ENCODE peak calls at places on chromosome 2, in four cellular contexts. Z is HCT116, V is A549, K is HepG2. W is an unnamed sample.
A peak's percentile ranks its signal among the peaks of the same experiment; 100 is the strongest.

GRCh38 chr2:33518929-33519328 is 42.5 kb downstream of the RASGRP3 start:
- DNase-seq in Z (no peak), K (no peak), V (peak; percentile 65), W (no peak)

GRCh38 chr2:15325296-15325695 is 235.8 kb downstream of the NBAS start:
- DNase-seq in V (no peak), K (no peak), Z (no peak), W (no peak)

GRCh38 chr2:147499785-147500184 is 345.0 kb upstream of the ACVR2A start:
- DNase-seq in Z (no peak), K (no peak), V (no peak), W (no peak)

GRCh38 chr2:26848336-26849055 is 564 bp downstream of the DPYSL5 start:
- DNase-seq in Z (no peak), V (peak; percentile 38), K (no peak), W (peak; percentile 79)

GRCh38 chr2:27247893-27248292 is 15.0 kb downstream of the SLC30A3 start:
- DNase-seq in K (no peak), Z (no peak), V (no peak), W (no peak)

GRCh38 chr2:216021768-216022167 is 8.4 kb upstream of the MREG start:
- DNase-seq in Z (no peak), V (no peak), K (peak; percentile 83), W (no peak)

GRCh38 chr2:21301871-21302433 is 178.2 kb downstream of the TDRD15 start:
- DNase-seq in K (no peak), Z (no peak), V (no peak), W (no peak)

GRCh38 chr2:29753676-29754444 is 167.5 kb downstream of the ALK start:
- DNase-seq in Z (no peak), K (no peak), V (no peak), W (no peak)

GRCh38 chr2:217666338-217666737 is 336.5 kb downstream of the TNS1 start:
- DNase-seq in Z (no peak), K (no peak), V (no peak), W (no peak)

GRCh38 chr2:166411473-166412230 is 35.9 kb upstream of the SCN9A start:
- DNase-seq in Z (peak; percentile 12), V (peak; percentile 50), K (no peak), W (no peak)

GRCh38 chr2:159801925-159802324 is 3.9 kb upstream of the CD302 start:
- DNase-seq in K (no peak), V (no peak), Z (no peak), W (no peak)

GRCh38 chr2:240818293-240818542 is 1.8 kb downstream of the KIF1A start:
- DNase-seq in V (no peak), K (no peak), Z (no peak), W (no peak)

GRCh38 chr2:238714038-238714528 is 133.8 kb upstream of the TWIST2 start:
- DNase-seq in V (no peak), K (no peak), Z (no peak), W (no peak)

GRCh38 chr2:236166781-236167296 is 1.3 kb downstream of the GBX2 start:
- DNase-seq in V (no peak), K (no peak), Z (no peak), W (peak; percentile 63)

GRCh38 chr2:233349005-233349998 is 5.0 kb upstream of the DGKD start:
- DNase-seq in V (no peak), Z (no peak), K (peak; percentile 62), W (no peak)

GRCh38 chr2:173451137-173451536 is 96.5 kb downstream of the CDCA7 start:
- DNase-seq in V (no peak), K (no peak), Z (no peak), W (no peak)

GRCh38 chr2:72779495-72779894 is 46.3 kb downstream of the EXOC6B start:
- DNase-seq in K (no peak), Z (no peak), V (no peak), W (no peak)

GRCh38 chr2:69086466-69086865 is 73.5 kb downstream of the ANTXR1 start:
- DNase-seq in V (no peak), Z (no peak), K (no peak), W (no peak)

GRCh38 chr2:95030496-95030895 is 5.0 kb downstream of the MAL start:
- DNase-seq in V (no peak), K (no peak), Z (no peak), W (no peak)

GRCh38 chr2:3307901-3308300 is 69.7 kb downstream of the EIPR1 start:
- DNase-seq in K (no peak), V (no peak), Z (no peak), W (no peak)

GRCh38 chr2:156465573-156465972 is 29.4 kb downstream of the GPD2 start:
- DNase-seq in Z (no peak), V (no peak), K (no peak), W (no peak)

GRCh38 chr2:240934701-240935100 is 28.6 kb downstream of the CROCC2 start:
- DNase-seq in Z (no peak), V (no peak), K (no peak), W (no peak)

DNA sequence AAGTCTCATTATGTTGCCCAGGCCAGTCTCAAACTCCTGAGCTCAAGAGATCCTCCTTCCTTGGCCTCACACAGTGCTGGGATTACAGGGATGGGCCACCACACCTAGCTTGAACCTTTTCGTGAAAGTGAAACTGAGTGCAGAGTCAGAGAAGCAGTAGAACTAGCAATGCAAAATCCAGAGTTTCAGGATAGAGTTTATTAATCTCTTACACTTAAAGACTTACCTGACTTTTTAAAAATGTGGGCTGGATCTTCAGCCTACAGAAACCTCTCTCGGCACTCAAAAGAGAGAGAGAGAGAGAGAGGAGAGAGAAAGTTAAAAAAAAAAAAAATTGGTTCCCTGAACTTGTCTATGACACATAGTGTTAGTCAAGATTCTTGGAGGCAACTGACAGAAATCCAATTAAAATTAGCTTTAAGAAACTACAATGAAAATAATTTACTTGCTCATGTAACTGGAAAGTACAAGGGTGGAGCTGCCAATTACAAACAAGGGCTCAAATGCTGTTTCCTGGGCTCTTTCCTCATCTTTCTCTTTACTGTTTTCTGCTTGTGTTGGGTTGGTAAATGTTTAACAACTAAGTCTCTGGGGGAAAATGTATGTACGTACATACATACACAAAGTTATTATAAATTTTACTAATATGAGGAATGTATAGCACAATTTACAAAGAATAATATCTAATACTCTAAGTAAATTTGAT is 98.1 kb upstream of the CERS6 start:
- DNase-seq in Z (no peak), V (no peak), K (no peak), W (no peak)
- TF ChIP-seq CEBPB in Z (no peak), V (no peak), K (no peak), W (no peak)

GRCh38 chr2:182715896-182716664 is at the start of gene DNAJC10:
- DNase-seq in K (peak; percentile 87), Z (peak; percentile 46), V (peak; percentile 89), W (peak; percentile 94)

GRCh38 chr2:182713611-182714010 is 2.4 kb upstream of the DNAJC10 start:
- DNase-seq in V (no peak), Z (no peak), K (no peak), W (no peak)

GRCh38 chr2:182716665-182716990 is 571 bp downstream of the DNAJC10 start:
- DNase-seq in Z (no peak), K (peak; percentile 11), V (no peak), W (no peak)

GRCh38 chr2:182717451-182718215 is 1.6 kb downstream of the DNAJC10 start:
- DNase-seq in K (no peak), Z (no peak), V (no peak), W (no peak)

GRCh38 chr2:182715121-182715895 is 749 bp upstream of the DNAJC10 start:
- DNase-seq in V (peak; percentile 39), Z (no peak), K (peak; percentile 42), W (no peak)
- TF ChIP-seq CEBPB in V (no peak), Z (no peak), K (no peak), W (no peak)

DNA sequence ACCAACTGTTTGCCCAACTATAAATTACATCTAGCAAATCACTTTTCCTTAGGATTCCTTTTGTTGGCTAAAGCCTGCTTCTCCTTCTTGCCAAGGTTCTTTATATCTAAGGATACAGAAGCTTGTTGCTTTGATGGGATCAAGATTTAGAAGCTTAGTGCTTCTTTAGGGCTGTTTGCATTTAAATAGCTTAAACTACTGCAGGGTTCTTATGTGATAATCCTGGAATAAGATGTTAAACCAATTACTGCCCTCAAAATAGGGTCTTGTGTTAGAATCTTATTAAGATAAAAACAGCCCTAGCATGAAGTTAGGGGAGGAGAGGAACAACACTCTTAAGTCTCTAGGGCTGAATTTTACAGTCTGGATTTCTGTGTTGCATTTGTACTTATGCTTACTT is 64.2 kb downstream of the KIF5C start:
- DNase-seq in V (no peak), Z (no peak), K (no peak), W (no peak)
- TF ChIP-seq CEBPB in V (no peak), Z (no peak), K (no peak), W (no peak)

GRCh38 chr2:202423139-202423538 is 47.0 kb downstream of the BMPR2 start:
- DNase-seq in Z (no peak), V (no peak), K (no peak), W (no peak)
- TF ChIP-seq CEBPB in Z (no peak), V (no peak), K (no peak), W (no peak)

GRCh38 chr2:234502919-234503285 is 6.0 kb upstream of the ARL4C start:
- DNase-seq in V (no peak), Z (no peak), K (no peak), W (no peak)

GRCh38 chr2:234497592-234498023 is 727 bp upstream of the ARL4C start:
- DNase-seq in V (no peak), Z (no peak), K (no peak), W (no peak)

GRCh38 chr2:234500394-234501006 is 3.6 kb upstream of the ARL4C start:
- DNase-seq in K (peak; percentile 66), V (peak; percentile 83), Z (peak; percentile 49), W (no peak)

GRCh38 chr2:234496835-234497591 is at the start of gene ARL4C:
- DNase-seq in V (peak; percentile 71), K (peak; percentile 37), Z (no peak), W (peak; percentile 72)

DNA sequence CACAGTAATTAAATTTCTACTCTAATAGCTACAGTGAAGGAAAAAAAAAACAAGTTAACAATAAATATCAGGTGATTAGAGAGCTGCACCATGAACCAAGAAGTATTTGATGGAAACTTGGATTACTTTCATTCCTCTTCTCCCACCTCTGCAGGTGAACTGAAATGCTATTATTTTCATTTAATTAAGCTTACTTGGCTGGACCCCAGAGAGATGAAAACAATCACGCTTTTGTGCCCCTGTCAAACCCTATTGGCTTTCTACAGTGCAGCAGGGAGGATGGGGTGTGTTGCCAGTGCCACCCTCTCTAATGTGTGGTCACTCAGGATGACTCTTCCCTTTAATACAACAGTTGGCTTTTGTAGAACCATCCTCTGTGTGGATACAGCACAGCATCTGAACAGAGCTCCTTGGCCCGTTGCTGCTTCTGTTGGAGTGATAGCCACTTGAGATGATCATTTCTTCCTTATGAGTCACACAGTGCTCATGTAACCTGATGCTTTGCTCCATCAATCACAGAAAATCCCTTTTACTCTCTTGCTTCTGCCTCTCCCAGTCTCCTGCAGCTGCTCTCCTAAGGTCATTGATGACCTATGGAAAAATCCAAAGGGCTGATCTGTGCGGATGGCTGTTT is 5.5 kb upstream of the ARL4C start:
- DNase-seq in Z (peak; percentile 66), K (no peak), V (peak; percentile 62), W (no peak)
- TF ChIP-seq CEBPB in Z (no peak), K (no peak), V (no peak), W (no peak)

GRCh38 chr2:171522804-171523338 is 597 bp downstream of the CYBRD1 start:
- DNase-seq in K (no peak), V (no peak), Z (no peak), W (no peak)
- TF ChIP-seq CEBPB in K (no peak), V (no peak), Z (no peak), W (no peak)

GRCh38 chr2:88016948-88017779 is 817 bp upstream of the RNU2-63P start:
- DNase-seq in Z (peak; percentile 59), K (peak; percentile 75), V (peak; percentile 83), W (no peak)
- TF ChIP-seq CEBPB in Z (no peak), K (no peak), V (no peak), W (no peak)